ENCODE peak calls at places on chromosome 13, in ten cellular contexts. One of them, this sample, is unnamed.

GRCh38 chr13:78409172-78409571 is 194.2 kb downstream of the POU4F1 start:
- DNase-seq in head of caudate nucleus: no peak
- DNase-seq in psoas muscle: no peak
- DNase-seq in epithelial cell of esophagus: no peak
- DNase-seq in amniotic epithelial cell: no peak
- DNase-seq in HFFc6: no peak
- DNase-seq in RPMI7951: no peak
- DNase-seq in activated naive CD8-positive, alpha-beta T cell treated with anti-CD3 and anti-CD28 coated beads for 36 hours: no peak
- DNase-seq in substantia nigra: no peak
- DNase-seq in activated B cell treated with CpG ODN at 0.5 μM for 24 hours: no peak
- DNase-seq in this sample: no peak

GRCh38 chr13:59492030-59492636 is 671.6 kb downstream of the DIAPH3 start:
- DNase-seq in substantia nigra: no peak
- DNase-seq in activated B cell treated with CpG ODN at 0.5 μM for 24 hours: no peak
- DNase-seq in head of caudate nucleus: no peak
- DNase-seq in psoas muscle: no peak
- DNase-seq in RPMI7951: no peak
- DNase-seq in epithelial cell of esophagus: no peak
- DNase-seq in activated naive CD8-positive, alpha-beta T cell treated with anti-CD3 and anti-CD28 coated beads for 36 hours: no peak
- DNase-seq in amniotic epithelial cell: peak
- DNase-seq in HFFc6: no peak
- DNase-seq in this sample: no peak

GRCh38 chr13:29583073-29583785 is 12.3 kb downstream of the SLC7A1 start:
- DNase-seq in HFFc6: peak
- DNase-seq in substantia nigra: no peak
- DNase-seq in epithelial cell of esophagus: peak
- DNase-seq in activated B cell treated with CpG ODN at 0.5 μM for 24 hours: no peak
- DNase-seq in RPMI7951: peak
- DNase-seq in head of caudate nucleus: no peak
- DNase-seq in amniotic epithelial cell: peak
- DNase-seq in psoas muscle: no peak
- DNase-seq in activated naive CD8-positive, alpha-beta T cell treated with anti-CD3 and anti-CD28 coated beads for 36 hours: no peak
- DNase-seq in this sample: no peak

GRCh38 chr13:43878897-43879322 is 630 bp downstream of the CCDC122 start:
- DNase-seq in substantia nigra: peak
- DNase-seq in head of caudate nucleus: peak
- DNase-seq in activated naive CD8-positive, alpha-beta T cell treated with anti-CD3 and anti-CD28 coated beads for 36 hours: peak
- DNase-seq in epithelial cell of esophagus: peak
- DNase-seq in amniotic epithelial cell: peak
- DNase-seq in psoas muscle: peak
- DNase-seq in RPMI7951: peak
- DNase-seq in HFFc6: peak
- DNase-seq in activated B cell treated with CpG ODN at 0.5 μM for 24 hours: no peak
- DNase-seq in this sample: no peak

GRCh38 chr13:90717451-90717936 is 630.0 kb upstream of the MIR17HG start:
- DNase-seq in HFFc6: peak
- DNase-seq in substantia nigra: no peak
- DNase-seq in head of caudate nucleus: no peak
- DNase-seq in activated naive CD8-positive, alpha-beta T cell treated with anti-CD3 and anti-CD28 coated beads for 36 hours: no peak
- DNase-seq in psoas muscle: no peak
- DNase-seq in amniotic epithelial cell: peak
- DNase-seq in epithelial cell of esophagus: peak
- DNase-seq in RPMI7951: peak
- DNase-seq in activated B cell treated with CpG ODN at 0.5 μM for 24 hours: no peak
- DNase-seq in this sample: no peak

GRCh38 chr13:66180806-66181205 is 1049.3 kb downstream of the PCDH9 start:
- DNase-seq in substantia nigra: no peak
- DNase-seq in psoas muscle: no peak
- DNase-seq in HFFc6: no peak
- DNase-seq in activated naive CD8-positive, alpha-beta T cell treated with anti-CD3 and anti-CD28 coated beads for 36 hours: no peak
- DNase-seq in head of caudate nucleus: no peak
- DNase-seq in amniotic epithelial cell: no peak
- DNase-seq in RPMI7951: no peak
- DNase-seq in activated B cell treated with CpG ODN at 0.5 μM for 24 hours: no peak
- DNase-seq in epithelial cell of esophagus: peak
- DNase-seq in this sample: no peak

GRCh38 chr13:33290421-33290965 is 4.9 kb upstream of the STARD13 start:
- DNase-seq in RPMI7951: no peak
- DNase-seq in epithelial cell of esophagus: no peak
- DNase-seq in psoas muscle: no peak
- DNase-seq in amniotic epithelial cell: no peak
- DNase-seq in activated B cell treated with CpG ODN at 0.5 μM for 24 hours: no peak
- DNase-seq in head of caudate nucleus: no peak
- DNase-seq in HFFc6: no peak
- DNase-seq in substantia nigra: no peak
- DNase-seq in activated naive CD8-positive, alpha-beta T cell treated with anti-CD3 and anti-CD28 coated beads for 36 hours: no peak
- DNase-seq in this sample: no peak

GRCh38 chr13:28685114-28685513 is 26.2 kb downstream of the POMP start:
- DNase-seq in substantia nigra: no peak
- DNase-seq in epithelial cell of esophagus: no peak
- DNase-seq in activated B cell treated with CpG ODN at 0.5 μM for 24 hours: no peak
- DNase-seq in amniotic epithelial cell: no peak
- DNase-seq in HFFc6: no peak
- DNase-seq in head of caudate nucleus: no peak
- DNase-seq in activated naive CD8-positive, alpha-beta T cell treated with anti-CD3 and anti-CD28 coated beads for 36 hours: no peak
- DNase-seq in RPMI7951: no peak
- DNase-seq in psoas muscle: no peak
- DNase-seq in this sample: no peak

GRCh38 chr13:84553252-84553651 is 671.0 kb upstream of the SLITRK1 start:
- DNase-seq in substantia nigra: no peak
- DNase-seq in activated B cell treated with CpG ODN at 0.5 μM for 24 hours: no peak
- DNase-seq in HFFc6: no peak
- DNase-seq in amniotic epithelial cell: no peak
- DNase-seq in RPMI7951: no peak
- DNase-seq in epithelial cell of esophagus: peak
- DNase-seq in psoas muscle: no peak
- DNase-seq in activated naive CD8-positive, alpha-beta T cell treated with anti-CD3 and anti-CD28 coated beads for 36 hours: no peak
- DNase-seq in head of caudate nucleus: no peak
- DNase-seq in this sample: no peak

GRCh38 chr13:88248393-88248792 is 577.2 kb downstream of the SLITRK5 start:
- DNase-seq in amniotic epithelial cell: no peak
- DNase-seq in psoas muscle: no peak
- DNase-seq in activated B cell treated with CpG ODN at 0.5 μM for 24 hours: no peak
- DNase-seq in activated naive CD8-positive, alpha-beta T cell treated with anti-CD3 and anti-CD28 coated beads for 36 hours: no peak
- DNase-seq in epithelial cell of esophagus: no peak
- DNase-seq in head of caudate nucleus: no peak
- DNase-seq in substantia nigra: no peak
- DNase-seq in RPMI7951: no peak
- DNase-seq in HFFc6: no peak
- DNase-seq in this sample: no peak

GRCh38 chr13:50127017-50127725 is 111.9 kb downstream of the KCNRG start:
- DNase-seq in amniotic epithelial cell: peak
- DNase-seq in head of caudate nucleus: peak
- DNase-seq in RPMI7951: no peak
- DNase-seq in HFFc6: peak
- DNase-seq in psoas muscle: peak
- DNase-seq in activated B cell treated with CpG ODN at 0.5 μM for 24 hours: peak
- DNase-seq in substantia nigra: no peak
- DNase-seq in epithelial cell of esophagus: no peak
- DNase-seq in activated naive CD8-positive, alpha-beta T cell treated with anti-CD3 and anti-CD28 coated beads for 36 hours: peak
- DNase-seq in this sample: no peak

GRCh38 chr13:23583491-23583890 is 13.3 kb downstream of the TNFRSF19 start:
- DNase-seq in epithelial cell of esophagus: no peak
- DNase-seq in activated naive CD8-positive, alpha-beta T cell treated with anti-CD3 and anti-CD28 coated beads for 36 hours: no peak
- DNase-seq in amniotic epithelial cell: no peak
- DNase-seq in RPMI7951: peak
- DNase-seq in head of caudate nucleus: no peak
- DNase-seq in activated B cell treated with CpG ODN at 0.5 μM for 24 hours: no peak
- DNase-seq in substantia nigra: no peak
- DNase-seq in HFFc6: no peak
- DNase-seq in psoas muscle: no peak
- DNase-seq in this sample: no peak

GRCh38 chr13:36188446-36188845 is 25.9 kb downstream of the SOHLH2 start:
- DNase-seq in substantia nigra: no peak
- DNase-seq in head of caudate nucleus: no peak
- DNase-seq in activated naive CD8-positive, alpha-beta T cell treated with anti-CD3 and anti-CD28 coated beads for 36 hours: no peak
- DNase-seq in RPMI7951: no peak
- DNase-seq in epithelial cell of esophagus: no peak
- DNase-seq in activated B cell treated with CpG ODN at 0.5 μM for 24 hours: no peak
- DNase-seq in amniotic epithelial cell: no peak
- DNase-seq in HFFc6: no peak
- DNase-seq in psoas muscle: no peak
- DNase-seq in this sample: no peak

GRCh38 chr13:31797154-31797775 is 57.9 kb downstream of the RXFP2 start:
- DNase-seq in epithelial cell of esophagus: peak
- DNase-seq in amniotic epithelial cell: peak
- DNase-seq in HFFc6: peak
- DNase-seq in substantia nigra: no peak
- DNase-seq in activated B cell treated with CpG ODN at 0.5 μM for 24 hours: no peak
- DNase-seq in psoas muscle: no peak
- DNase-seq in head of caudate nucleus: no peak
- DNase-seq in activated naive CD8-positive, alpha-beta T cell treated with anti-CD3 and anti-CD28 coated beads for 36 hours: no peak
- DNase-seq in RPMI7951: peak
- DNase-seq in this sample: no peak

GRCh38 chr13:36356058-36356457 is 9.9 kb upstream of the SPART start:
- DNase-seq in activated naive CD8-positive, alpha-beta T cell treated with anti-CD3 and anti-CD28 coated beads for 36 hours: no peak
- DNase-seq in psoas muscle: no peak
- DNase-seq in head of caudate nucleus: no peak
- DNase-seq in RPMI7951: no peak
- DNase-seq in substantia nigra: no peak
- DNase-seq in amniotic epithelial cell: no peak
- DNase-seq in epithelial cell of esophagus: no peak
- DNase-seq in HFFc6: no peak
- DNase-seq in activated B cell treated with CpG ODN at 0.5 μM for 24 hours: no peak
- DNase-seq in this sample: no peak

GRCh38 chr13:90414691-90415596 is 932.5 kb upstream of the MIR17HG start:
- DNase-seq in epithelial cell of esophagus: peak
- DNase-seq in HFFc6: peak
- DNase-seq in activated B cell treated with CpG ODN at 0.5 μM for 24 hours: no peak
- DNase-seq in head of caudate nucleus: no peak
- DNase-seq in RPMI7951: peak
- DNase-seq in psoas muscle: no peak
- DNase-seq in substantia nigra: no peak
- DNase-seq in activated naive CD8-positive, alpha-beta T cell treated with anti-CD3 and anti-CD28 coated beads for 36 hours: no peak
- DNase-seq in amniotic epithelial cell: peak
- DNase-seq in this sample: no peak

GRCh38 chr13:32538234-32538620 is 368 bp downstream of the N4BP2L2 start:
- DNase-seq in substantia nigra: peak
- DNase-seq in HFFc6: peak
- DNase-seq in head of caudate nucleus: peak
- DNase-seq in activated B cell treated with CpG ODN at 0.5 μM for 24 hours: no peak
- DNase-seq in epithelial cell of esophagus: peak
- DNase-seq in amniotic epithelial cell: peak
- DNase-seq in activated naive CD8-positive, alpha-beta T cell treated with anti-CD3 and anti-CD28 coated beads for 36 hours: no peak
- DNase-seq in RPMI7951: peak
- DNase-seq in psoas muscle: peak
- DNase-seq in this sample: no peak

GRCh38 chr13:101576977-101577376 is 124.5 kb downstream of the ITGBL1 start:
- DNase-seq in amniotic epithelial cell: no peak
- DNase-seq in head of caudate nucleus: no peak
- DNase-seq in HFFc6: no peak
- DNase-seq in substantia nigra: no peak
- DNase-seq in activated naive CD8-positive, alpha-beta T cell treated with anti-CD3 and anti-CD28 coated beads for 36 hours: no peak
- DNase-seq in epithelial cell of esophagus: no peak
- DNase-seq in psoas muscle: no peak
- DNase-seq in activated B cell treated with CpG ODN at 0.5 μM for 24 hours: no peak
- DNase-seq in RPMI7951: peak
- DNase-seq in this sample: no peak

GRCh38 chr13:77343841-77344240 is 16.9 kb upstream of the MYCBP2 start:
- DNase-seq in epithelial cell of esophagus: no peak
- DNase-seq in psoas muscle: no peak
- DNase-seq in activated B cell treated with CpG ODN at 0.5 μM for 24 hours: no peak
- DNase-seq in substantia nigra: no peak
- DNase-seq in amniotic epithelial cell: no peak
- DNase-seq in head of caudate nucleus: no peak
- DNase-seq in RPMI7951: no peak
- DNase-seq in activated naive CD8-positive, alpha-beta T cell treated with anti-CD3 and anti-CD28 coated beads for 36 hours: no peak
- DNase-seq in HFFc6: no peak
- DNase-seq in this sample: no peak

GRCh38 chr13:48562296-48563066 is 29.6 kb upstream of the RCBTB2 start:
- DNase-seq in HFFc6: no peak
- DNase-seq in activated B cell treated with CpG ODN at 0.5 μM for 24 hours: no peak
- DNase-seq in psoas muscle: no peak
- DNase-seq in amniotic epithelial cell: peak
- DNase-seq in head of caudate nucleus: no peak
- DNase-seq in substantia nigra: no peak
- DNase-seq in epithelial cell of esophagus: peak
- DNase-seq in activated naive CD8-positive, alpha-beta T cell treated with anti-CD3 and anti-CD28 coated beads for 36 hours: peak
- DNase-seq in RPMI7951: no peak
- DNase-seq in this sample: no peak

GRCh38 chr13:44054525-44054924 is 174.8 kb downstream of the LACC1 start:
- DNase-seq in HFFc6: no peak
- DNase-seq in head of caudate nucleus: no peak
- DNase-seq in epithelial cell of esophagus: no peak
- DNase-seq in psoas muscle: no peak
- DNase-seq in activated B cell treated with CpG ODN at 0.5 μM for 24 hours: no peak
- DNase-seq in substantia nigra: no peak
- DNase-seq in activated naive CD8-positive, alpha-beta T cell treated with anti-CD3 and anti-CD28 coated beads for 36 hours: no peak
- DNase-seq in amniotic epithelial cell: no peak
- DNase-seq in RPMI7951: no peak
- DNase-seq in this sample: no peak

GRCh38 chr13:102317593-102317992 is 84.3 kb downstream of the FGF14 start:
- DNase-seq in activated naive CD8-positive, alpha-beta T cell treated with anti-CD3 and anti-CD28 coated beads for 36 hours: no peak
- DNase-seq in epithelial cell of esophagus: no peak
- DNase-seq in activated B cell treated with CpG ODN at 0.5 μM for 24 hours: no peak
- DNase-seq in RPMI7951: peak
- DNase-seq in head of caudate nucleus: no peak
- DNase-seq in substantia nigra: no peak
- DNase-seq in HFFc6: no peak
- DNase-seq in psoas muscle: peak
- DNase-seq in amniotic epithelial cell: peak
- DNase-seq in this sample: no peak

GRCh38 chr13:20174656-20175405 is 14.0 kb upstream of the GJA3 start:
- DNase-seq in amniotic epithelial cell: peak
- DNase-seq in head of caudate nucleus: no peak
- DNase-seq in epithelial cell of esophagus: peak
- DNase-seq in substantia nigra: no peak
- DNase-seq in RPMI7951: peak
- DNase-seq in activated B cell treated with CpG ODN at 0.5 μM for 24 hours: peak
- DNase-seq in psoas muscle: peak
- DNase-seq in activated naive CD8-positive, alpha-beta T cell treated with anti-CD3 and anti-CD28 coated beads for 36 hours: peak
- DNase-seq in HFFc6: peak
- DNase-seq in this sample: no peak

GRCh38 chr13:30255696-30256095 is 51.7 kb downstream of the KATNAL1 start:
- DNase-seq in psoas muscle: no peak
- DNase-seq in amniotic epithelial cell: no peak
- DNase-seq in RPMI7951: no peak
- DNase-seq in activated B cell treated with CpG ODN at 0.5 μM for 24 hours: no peak
- DNase-seq in HFFc6: no peak
- DNase-seq in epithelial cell of esophagus: no peak
- DNase-seq in substantia nigra: no peak
- DNase-seq in activated naive CD8-positive, alpha-beta T cell treated with anti-CD3 and anti-CD28 coated beads for 36 hours: no peak
- DNase-seq in head of caudate nucleus: no peak
- DNase-seq in this sample: no peak

GRCh38 chr13:34165158-34165557 is 347.2 kb downstream of the RFC3 start:
- DNase-seq in head of caudate nucleus: no peak
- DNase-seq in substantia nigra: no peak
- DNase-seq in RPMI7951: no peak
- DNase-seq in activated naive CD8-positive, alpha-beta T cell treated with anti-CD3 and anti-CD28 coated beads for 36 hours: no peak
- DNase-seq in HFFc6: no peak
- DNase-seq in epithelial cell of esophagus: no peak
- DNase-seq in activated B cell treated with CpG ODN at 0.5 μM for 24 hours: no peak
- DNase-seq in psoas muscle: no peak
- DNase-seq in amniotic epithelial cell: no peak
- DNase-seq in this sample: no peak

GRCh38 chr13:111359237-111359915 is 38.9 kb downstream of the TEX29 start:
- DNase-seq in head of caudate nucleus: no peak
- DNase-seq in activated naive CD8-positive, alpha-beta T cell treated with anti-CD3 and anti-CD28 coated beads for 36 hours: no peak
- DNase-seq in epithelial cell of esophagus: no peak
- DNase-seq in amniotic epithelial cell: no peak
- DNase-seq in activated B cell treated with CpG ODN at 0.5 μM for 24 hours: no peak
- DNase-seq in RPMI7951: no peak
- DNase-seq in substantia nigra: no peak
- DNase-seq in psoas muscle: no peak
- DNase-seq in HFFc6: peak
- DNase-seq in this sample: no peak

GRCh38 chr13:34044660-34045080 is 226.7 kb downstream of the RFC3 start:
- DNase-seq in amniotic epithelial cell: peak
- DNase-seq in activated B cell treated with CpG ODN at 0.5 μM for 24 hours: no peak
- DNase-seq in epithelial cell of esophagus: peak
- DNase-seq in psoas muscle: no peak
- DNase-seq in activated naive CD8-positive, alpha-beta T cell treated with anti-CD3 and anti-CD28 coated beads for 36 hours: no peak
- DNase-seq in substantia nigra: no peak
- DNase-seq in RPMI7951: peak
- DNase-seq in head of caudate nucleus: no peak
- DNase-seq in HFFc6: peak
- DNase-seq in this sample: no peak

GRCh38 chr13:96540656-96541055 is 450.7 kb downstream of the HS6ST3 start:
- DNase-seq in amniotic epithelial cell: peak
- DNase-seq in epithelial cell of esophagus: no peak
- DNase-seq in psoas muscle: no peak
- DNase-seq in HFFc6: no peak
- DNase-seq in head of caudate nucleus: no peak
- DNase-seq in activated naive CD8-positive, alpha-beta T cell treated with anti-CD3 and anti-CD28 coated beads for 36 hours: no peak
- DNase-seq in activated B cell treated with CpG ODN at 0.5 μM for 24 hours: no peak
- DNase-seq in RPMI7951: no peak
- DNase-seq in substantia nigra: no peak
- DNase-seq in this sample: no peak